ENCODE peak calls at places on chromosomes 3 and 15, in ten cellular contexts. L, O, K, V, X, W, A, M, H and G are unnamed samples.

GRCh38 chr3:31929826-31930502 is 51.1 kb downstream of the OSBPL10 start:
- DNase-seq in L (no peak), O (no peak), K (no peak), V (no peak), X (no peak), W (no peak), A (no peak), M (no peak), H (no peak), G (no peak)

GRCh38 chr3:160981217-160981938 is 123.8 kb downstream of the B3GALNT1 start:
- DNase-seq in L (no peak), O (no peak), K (no peak), V (peak), X (peak), W (peak), A (no peak), M (no peak), H (peak), G (no peak)

GRCh38 chr3:164851204-164851603 is 227.1 kb downstream of the SI start:
- DNase-seq in L (no peak), O (no peak), K (no peak), V (no peak), X (no peak), W (no peak), A (no peak), M (no peak), H (no peak), G (no peak)

GRCh38 chr15:80494311-80494710 is 90.1 kb downstream of the ARNT2 start:
- DNase-seq in L (no peak), O (no peak), K (no peak), V (no peak), X (no peak), W (peak), A (no peak), M (peak), H (peak), G (no peak)

GRCh38 chr3:135109681-135110080 is 314.6 kb downstream of the EPHB1 start:
- DNase-seq in L (no peak), O (no peak), K (no peak), V (no peak), X (no peak), W (no peak), A (no peak), M (no peak), H (peak), G (no peak)

GRCh38 chr3:37400355-37400754 is 226.0 kb upstream of the LRRFIP2 start:
- DNase-seq in L (no peak), O (no peak), K (no peak), V (no peak), X (no peak), W (no peak), A (no peak), M (no peak), H (no peak), G (no peak)

GRCh38 chr3:3737511-3737910 is 61.7 kb upstream of the LRRN1 start:
- DNase-seq in L (no peak), O (no peak), K (no peak), V (no peak), X (no peak), W (no peak), A (no peak), M (no peak), H (no peak), G (no peak)

GRCh38 chr3:113985526-113985925 is 37.7 kb downstream of the ZDHHC23 start:
- DNase-seq in L (no peak), O (no peak), K (no peak), V (no peak), X (no peak), W (no peak), A (no peak), M (no peak), H (no peak), G (no peak)

GRCh38 chr15:63491979-63492378 is 12.4 kb upstream of the USP3 start:
- DNase-seq in L (no peak), O (no peak), K (no peak), V (no peak), X (no peak), W (peak), A (no peak), M (no peak), H (peak), G (no peak)

GRCh38 chr15:57540736-57541135 is 51.0 kb upstream of the MYZAP start:
- DNase-seq in L (no peak), O (no peak), K (no peak), V (no peak), X (no peak), W (no peak), A (no peak), M (no peak), H (no peak), G (no peak)

GRCh38 chr3:100075731-100076543 is 38.4 kb downstream of the FILIP1L start:
- DNase-seq in L (no peak), O (no peak), K (no peak), V (no peak), X (no peak), W (no peak), A (no peak), M (no peak), H (no peak), G (no peak)

GRCh38 chr3:191070201-191070600 is 128.8 kb upstream of the OSTN start:
- DNase-seq in L (no peak), O (no peak), K (no peak), V (no peak), X (no peak), W (peak), A (no peak), M (peak), H (peak), G (no peak)

GRCh38 chr15:84874991-84875390 is 9.5 kb upstream of the SLC28A1 start:
- DNase-seq in L (no peak), O (no peak), K (no peak), V (no peak), X (no peak), W (no peak), A (no peak), M (no peak), H (no peak), G (no peak)

GRCh38 chr3:144119611-144120010 is 148.0 kb downstream of the DIPK2A start:
- DNase-seq in L (no peak), O (no peak), K (no peak), V (no peak), X (no peak), W (no peak), A (no peak), M (no peak), H (no peak), G (no peak)

GRCh38 chr15:71278989-71279756 is 163.9 kb downstream of the THSD4 start:
- DNase-seq in L (no peak), O (peak), K (peak), V (peak), X (peak), W (peak), A (peak), M (peak), H (peak), G (peak)

GRCh38 chr3:30426319-30426993 is 179.9 kb upstream of the TGFBR2 start:
- DNase-seq in L (no peak), O (peak), K (peak), V (peak), X (peak), W (peak), A (peak), M (peak), H (peak), G (no peak)